ENCODE peak calls at places on chromosome 21, in nine cellular contexts. Z is MM.1S; N is GM23248; E is cardiac muscle cell; D is psoas muscle; L is fibroblast of lung; C is right atrium auricular region; Q is CD8-positive, alpha-beta T cell; U is ovary. W is an unnamed sample.

GRCh38 chr21:29887313-29888009 is 52.3 kb downstream of the GRIK1 start:
- DNase-seq in Z (no peak), N (no peak), E (no peak), D (no peak), L (no peak), C (no peak), Q (no peak), U (no peak), W (peak)

GRCh38 chr21:44511219-44511937 is 28.6 kb downstream of the KRTAP10-1 start:
- DNase-seq in Z (no peak), N (no peak), E (no peak), D (no peak), L (no peak), C (no peak), Q (no peak), U (no peak), W (no peak)

GRCh38 chr21:23480591-23481270 is 2126.6 kb downstream of the MRPL39 start:
- DNase-seq in Z (no peak), N (no peak), E (no peak), D (no peak), L (no peak), C (no peak), Q (no peak), U (no peak), W (no peak)

GRCh38 chr21:33402011-33402979 is 918 bp upstream of the IFNGR2 start:
- DNase-seq in Z (no peak), N (peak), E (peak), D (peak), L (peak), C (peak), Q (peak), U (peak), W (peak)

GRCh38 chr21:43867936-43868335 is 2.9 kb downstream of the AGPAT3 start:
- DNase-seq in Z (no peak), N (no peak), E (no peak), D (no peak), L (no peak), C (no peak), Q (no peak), U (no peak), W (no peak)

GRCh38 chr21:44702973-44703730 is 6.2 kb downstream of the KRTAP10-12 start:
- DNase-seq in Z (no peak), N (no peak), E (no peak), D (peak), L (no peak), C (peak), Q (peak), U (no peak), W (no peak)

GRCh38 chr21:40797881-40798280 is 49.1 kb downstream of the DSCAM start:
- DNase-seq in Z (no peak), N (no peak), E (no peak), D (no peak), L (no peak), C (no peak), Q (no peak), U (no peak), W (no peak)

GRCh38 chr21:32727478-32727727 is 410 bp downstream of the SYNJ1 start:
- DNase-seq in Z (no peak), N (no peak), E (no peak), D (no peak), L (no peak), C (no peak), Q (no peak), U (no peak), W (no peak)

GRCh38 chr21:15809818-15810217 is 80.0 kb downstream of the USP25 start:
- DNase-seq in Z (no peak), N (peak), E (peak), D (peak), L (peak), C (no peak), Q (no peak), U (no peak), W (no peak)

GRCh38 chr21:29151937-29152336 is 21.5 kb downstream of the MAP3K7CL start:
- DNase-seq in Z (no peak), N (no peak), E (peak), D (no peak), L (peak), C (no peak), Q (no peak), U (no peak), W (no peak)

GRCh38 chr21:34528131-34528561 is 16.1 kb upstream of the KCNE1 start:
- DNase-seq in Z (no peak), N (peak), E (peak), D (no peak), L (peak), C (no peak), Q (no peak), U (no peak), W (no peak)

GRCh38 chr21:34524671-34525601 is 12.9 kb upstream of the KCNE1 start:
- DNase-seq in Z (no peak), N (peak), E (peak), D (no peak), L (peak), C (peak), Q (no peak), U (no peak), W (no peak)

GRCh38 chr21:34523019-34523418 is 11.0 kb upstream of the KCNE1 start:
- DNase-seq in Z (no peak), N (no peak), E (no peak), D (no peak), L (no peak), C (no peak), Q (no peak), U (no peak), W (no peak)

GRCh38 chr21:34526618-34527290 is 14.7 kb upstream of the KCNE1 start:
- DNase-seq in Z (peak), N (peak), E (peak), D (peak), L (peak), C (peak), Q (no peak), U (peak), W (peak)

DNA sequence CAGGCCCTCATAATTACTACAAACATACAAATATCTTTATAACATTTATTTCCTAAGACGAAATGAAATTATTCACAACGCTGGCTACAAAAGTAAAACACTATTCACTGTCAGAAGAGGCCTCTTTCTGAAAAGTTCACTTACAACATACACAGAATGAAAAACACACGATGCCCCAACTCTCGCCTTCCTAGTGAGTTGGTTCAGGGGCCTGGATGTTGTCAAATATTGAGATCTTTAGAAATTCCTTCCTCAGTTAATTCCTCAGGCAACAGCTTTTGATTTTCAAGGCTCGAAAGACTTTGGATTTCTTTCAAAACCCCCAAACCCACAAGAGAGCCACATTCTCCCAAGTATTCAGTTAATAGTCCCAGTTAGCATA is 14.2 kb upstream of the KCNE1 start:
- DNase-seq in Z (no peak), N (peak), E (peak), D (no peak), L (no peak), C (no peak), Q (no peak), U (no peak), W (peak)
- H3K27ac ChIP-seq in Z (peak), N (peak), E (peak), D (peak), L (peak), C (peak), Q (no peak), U (peak), W (peak)

DNA sequence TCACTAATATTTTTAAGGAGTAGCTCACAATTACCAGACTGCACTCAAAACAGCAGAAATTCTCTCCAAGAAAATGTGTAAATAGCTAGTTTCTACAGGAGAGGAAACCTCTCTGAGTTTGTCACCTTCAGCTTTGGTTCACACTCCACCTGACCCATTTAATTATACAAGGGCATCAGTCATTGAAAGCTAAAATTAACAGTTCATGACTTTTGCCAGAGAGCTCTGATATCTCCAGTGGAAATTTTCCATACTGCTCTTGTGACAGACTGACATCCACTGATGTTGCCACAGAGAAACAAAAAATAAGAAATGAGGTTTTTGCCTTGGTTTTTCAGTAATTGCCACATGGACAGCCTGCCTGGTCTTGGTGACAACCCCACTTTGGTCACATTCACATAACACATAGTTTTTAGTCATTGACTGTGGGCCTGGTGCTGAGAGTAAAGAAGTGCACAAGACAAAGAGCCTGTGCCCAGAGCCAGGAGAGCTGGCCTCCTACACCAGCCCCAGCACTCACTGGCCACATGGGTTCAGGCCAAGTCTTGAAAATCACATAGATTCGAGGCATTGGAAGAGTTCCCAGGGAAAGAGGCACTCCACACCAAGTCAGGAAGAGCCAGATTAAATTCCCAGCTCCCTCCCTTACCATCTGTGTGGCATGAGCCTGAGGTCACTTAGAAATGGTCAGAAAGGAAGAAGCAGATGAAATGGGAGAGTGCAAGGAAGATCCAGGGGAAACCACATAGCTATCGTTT is 13.8 kb upstream of the SIM2 start:
- DNase-seq in Z (no peak), N (no peak), E (no peak), D (no peak), L (no peak), C (no peak), Q (no peak), U (no peak), W (no peak)
- H3K27ac ChIP-seq in Z (no peak), N (no peak), E (no peak), D (no peak), L (no peak), C (peak), Q (no peak), U (no peak), W (no peak)

GRCh38 chr21:45704311-45705108 is 61.0 kb downstream of the PCBP3 start:
- DNase-seq in Z (no peak), N (no peak), E (no peak), D (no peak), L (no peak), C (no peak), Q (no peak), U (no peak), W (no peak)
- H3K27ac ChIP-seq in Z (no peak), N (no peak), E (no peak), D (no peak), L (no peak), C (no peak), Q (no peak), U (no peak), W (no peak)

GRCh38 chr21:42040411-42041180 is 30.4 kb upstream of the ZBTB21 start:
- DNase-seq in Z (no peak), N (peak), E (peak), D (no peak), L (peak), C (no peak), Q (no peak), U (no peak), W (peak)

GRCh38 chr21:42038826-42039425 is 28.8 kb upstream of the ZBTB21 start:
- DNase-seq in Z (no peak), N (peak), E (no peak), D (no peak), L (peak), C (no peak), Q (no peak), U (no peak), W (no peak)

GRCh38 chr21:42039911-42040351 is 29.8 kb upstream of the ZBTB21 start:
- DNase-seq in Z (no peak), N (peak), E (peak), D (no peak), L (peak), C (no peak), Q (no peak), U (peak), W (peak)

GRCh38 chr21:42038393-42038792 is 28.2 kb upstream of the ZBTB21 start:
- DNase-seq in Z (no peak), N (no peak), E (no peak), D (no peak), L (no peak), C (no peak), Q (no peak), U (no peak), W (no peak)

DNA sequence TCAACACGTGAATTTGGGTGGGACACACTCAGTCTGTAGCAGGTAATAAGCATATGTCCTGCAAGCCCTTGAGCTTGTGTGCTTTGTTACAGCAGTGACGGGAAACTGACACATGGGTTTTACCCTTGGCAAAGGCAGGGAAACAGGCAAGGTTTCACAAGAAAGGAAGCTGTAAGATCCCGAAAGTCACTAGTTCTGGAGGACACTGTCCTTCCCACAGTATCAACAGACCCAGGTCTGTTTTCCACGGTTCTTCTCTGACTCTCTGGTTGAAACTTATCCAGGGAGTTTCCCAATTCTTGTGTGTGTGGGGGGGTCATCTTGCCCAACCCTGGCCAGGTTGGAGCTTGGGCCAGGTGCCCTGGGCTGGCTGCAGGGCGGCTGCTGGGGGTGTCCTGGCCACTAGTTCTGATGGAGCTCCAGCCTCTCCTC is 29.3 kb upstream of the ZBTB21 start:
- DNase-seq in Z (no peak), N (peak), E (peak), D (no peak), L (peak), C (no peak), Q (no peak), U (no peak), W (no peak)
- H3K27ac ChIP-seq in Z (no peak), N (peak), E (no peak), D (peak), L (peak), C (peak), Q (no peak), U (no peak), W (peak)

DNA sequence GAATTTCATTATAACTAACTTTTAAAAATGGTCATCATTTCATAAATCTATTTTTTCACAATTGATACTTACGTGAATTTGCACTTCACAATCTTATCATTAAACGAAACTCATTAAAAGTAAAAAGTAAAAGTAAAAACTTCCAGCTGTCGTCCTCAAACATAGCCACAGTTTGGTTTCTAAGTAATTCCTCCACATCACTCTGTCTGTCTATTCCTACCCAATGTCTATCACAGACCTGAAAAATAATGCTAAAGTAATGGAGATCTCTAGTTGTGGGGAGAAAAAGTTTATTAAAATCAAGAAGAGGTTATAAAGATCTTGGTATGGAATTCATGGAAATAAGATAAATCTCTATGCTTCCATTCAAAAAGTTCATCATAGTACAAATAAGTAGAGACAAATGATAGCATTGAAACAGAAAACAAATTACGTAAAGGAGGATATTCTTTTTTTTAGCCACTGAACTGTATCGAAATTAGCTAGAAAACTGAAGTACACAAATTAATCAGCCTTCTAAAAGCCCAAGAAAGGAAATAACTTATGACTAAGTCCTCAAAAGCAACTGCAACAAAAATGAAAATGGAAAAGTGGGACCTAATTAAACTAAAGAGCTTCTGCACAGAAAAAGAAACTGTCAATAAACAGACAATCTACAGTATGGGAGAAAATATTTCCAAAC is 148.6 kb downstream of the TIAM1 start:
- DNase-seq in Z (no peak), N (no peak), E (no peak), D (no peak), L (no peak), C (no peak), Q (no peak), U (no peak), W (no peak)
- H3K27ac ChIP-seq in Z (no peak), N (no peak), E (no peak), D (no peak), L (no peak), C (no peak), Q (no peak), U (no peak), W (no peak)

GRCh38 chr21:45718413-45718812 is 74.9 kb downstream of the PCBP3 start:
- DNase-seq in Z (no peak), N (no peak), E (no peak), D (no peak), L (no peak), C (no peak), Q (no peak), U (no peak), W (no peak)
- H3K27ac ChIP-seq in Z (peak), N (no peak), E (no peak), D (no peak), L (no peak), C (no peak), Q (no peak), U (no peak), W (no peak)

GRCh38 chr21:20902998-20903397 is 95.2 kb upstream of the NCAM2 start:
- DNase-seq in Z (no peak), N (no peak), E (no peak), D (no peak), L (no peak), C (no peak), Q (no peak), U (no peak), W (no peak)
- H3K27ac ChIP-seq in Z (no peak), N (no peak), E (no peak), D (no peak), L (no peak), C (no peak), Q (no peak), U (no peak), W (no peak)

DNA sequence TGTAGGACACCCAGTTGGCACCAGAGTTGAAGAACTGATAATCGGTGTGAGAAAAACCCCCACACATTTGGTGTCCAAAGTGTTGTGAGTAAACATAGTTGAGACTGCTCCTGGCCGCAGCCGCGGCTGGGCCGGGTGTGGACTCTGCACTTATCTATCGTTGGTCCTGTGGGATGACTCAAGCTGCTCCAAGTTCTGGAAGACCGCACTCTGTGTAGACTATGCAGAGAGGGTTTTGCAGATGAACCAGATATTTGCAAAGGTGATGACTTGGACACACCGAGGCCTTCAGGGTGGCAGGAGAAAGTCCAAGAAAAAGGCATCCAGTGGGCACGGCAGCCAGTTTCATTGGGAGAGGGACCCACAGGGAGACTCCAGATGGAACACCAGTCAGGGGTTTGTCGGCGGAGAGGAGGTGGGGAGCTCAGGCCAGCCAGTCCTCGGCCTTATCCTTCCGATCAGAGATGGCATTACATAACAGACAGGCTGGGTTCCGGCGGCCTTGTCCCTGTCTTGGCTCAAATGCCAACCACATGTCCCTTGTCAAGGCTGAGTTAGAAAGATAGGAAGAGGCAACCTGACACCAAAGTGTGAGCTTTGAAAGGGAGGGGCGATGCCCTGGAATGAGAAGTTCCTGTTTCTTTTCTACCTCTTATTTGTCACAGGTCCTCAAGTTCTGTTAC is 21.1 kb downstream of the C2CD2 start:
- DNase-seq in Z (no peak), N (peak), E (no peak), D (no peak), L (peak), C (peak), Q (no peak), U (peak), W (no peak)
- H3K27ac ChIP-seq in Z (no peak), N (peak), E (no peak), D (no peak), L (peak), C (peak), Q (no peak), U (no peak), W (no peak)